ENCODE peak calls at places on chromosomes 16 and 17, in four cellular contexts. F is HuH-7.5; C is SW 1271; Z is central memory CD4-positive, alpha-beta T cell. U is an unnamed sample.

GRCh38 chr16:73069581-73070262 is 21.8 kb upstream of the ZFHX3 start:
- DNase-seq in C (no peak), Z (no peak), F (no peak), U (no peak)

GRCh38 chr16:66928702-66929388 is 3.5 kb upstream of the RRAD start:
- DNase-seq in F (no peak), Z (no peak), C (peak), U (no peak)

GRCh38 chr16:88700636-88701482 is 5.3 kb downstream of the RNF166 start:
- DNase-seq in F (no peak), C (no peak), Z (peak), U (peak)

GRCh38 chr17:80137131-80137530 is 9.8 kb downstream of the EIF4A3 start:
- DNase-seq in C (no peak), Z (no peak), F (no peak), U (no peak)

GRCh38 chr16:13306153-13306552 is 404.8 kb downstream of the SHISA9 start:
- DNase-seq in C (no peak), F (no peak), Z (no peak), U (no peak)

GRCh38 chr17:6660765-6661463 is 9.4 kb downstream of the C17orf100 start:
- DNase-seq in Z (no peak), C (no peak), F (no peak), U (peak)

GRCh38 chr16:80546249-80546648 is 5.5 kb downstream of the DYNLRB2 start:
- DNase-seq in F (no peak), C (no peak), Z (no peak), U (no peak)

GRCh38 chr17:65228734-65229390 is 91.7 kb downstream of the RGS9 start:
- DNase-seq in F (no peak), C (no peak), Z (peak), U (peak)

GRCh38 chr17:71033336-71033735 is 864.0 kb downstream of the KCNJ2 start:
- DNase-seq in Z (no peak), C (no peak), F (no peak), U (no peak)

GRCh38 chr17:35132099-35132498 is 10.0 kb downstream of the NLE1 start:
- DNase-seq in C (no peak), Z (no peak), F (no peak), U (no peak)

U was measured in GM13977.